ENCODE peak calls at places on chromosomes 4 and X, in four cellular contexts. K is fibroblast of lung, X is breast epithelium, Z is thoracic aorta. R is an unnamed sample. For H3K4me1 and H3K27me3, the result is how much of the 10 kb centered on the place peaks cover.

GRCh38 chr4:3786196-3786869 is 20.1 kb downstream of the ADRA2C start:
- DNase-seq in X (no peak), Z (no peak), K (no peak), R (no peak)

GRCh38 chr4:148437439-148437838 is 4.8 kb downstream of the NR3C2 start:
- DNase-seq in X (no peak), Z (no peak), K (no peak), R (no peak)

GRCh38 chr4:6180841-6181631 is 19.3 kb downstream of the JAKMIP1 start:
- DNase-seq in X (no peak), Z (no peak), K (no peak), R (no peak)

GRCh38 chr4:177118596-177118995 is 191.1 kb upstream of the NEIL3 start:
- DNase-seq in X (no peak), K (peak), Z (no peak), R (no peak)

GRCh38 chr4:142656178-142656577 is 189.9 kb downstream of the INPP4B start:
- DNase-seq in Z (no peak), X (no peak), K (peak), R (peak)

GRCh38 chr4:82733636-82734035 is 65.0 kb downstream of the SCD5 start:
- DNase-seq in Z (no peak), K (peak), X (no peak), R (peak)

GRCh38 chrX:110304884-110305283 is 13.0 kb downstream of the AMMECR1 start:
- DNase-seq in X (no peak), Z (no peak), K (no peak), R (no peak)

GRCh38 chr4:166195101-166195500 is 322.1 kb downstream of the TLL1 start:
- DNase-seq in K (no peak), X (no peak), Z (no peak), R (no peak)

GRCh38 chr4:56844817-56845580 is 23.5 kb upstream of the SPINK2 start:
- DNase-seq in Z (no peak), X (no peak), K (no peak), R (no peak)

GRCh38 chr4:37839426-37839825 is 12.9 kb downstream of the PGM2 start:
- DNase-seq in K (no peak), X (no peak), Z (no peak), R (no peak)

GRCh38 chr4:180828455-180829018 is 1414.7 kb upstream of the TENM3 start:
- DNase-seq in K (peak), X (no peak), Z (no peak), R (peak)

GRCh38 chrX:123738378-123738955 is 5.6 kb upstream of the THOC2 start:
- DNase-seq in Z (no peak), K (no peak), X (no peak), R (no peak)
- H3K4me1 ChIP-seq in Z (under half), K (under half), X (under half), R (under half)

GRCh38 chrX:55524487-55524886 is 34.8 kb upstream of the USP51 start:
- DNase-seq in X (no peak), Z (no peak), K (peak), R (peak)
- TF ChIP-seq CTCF in X (no peak), Z (no peak), K (no peak), R (peak)

DNA sequence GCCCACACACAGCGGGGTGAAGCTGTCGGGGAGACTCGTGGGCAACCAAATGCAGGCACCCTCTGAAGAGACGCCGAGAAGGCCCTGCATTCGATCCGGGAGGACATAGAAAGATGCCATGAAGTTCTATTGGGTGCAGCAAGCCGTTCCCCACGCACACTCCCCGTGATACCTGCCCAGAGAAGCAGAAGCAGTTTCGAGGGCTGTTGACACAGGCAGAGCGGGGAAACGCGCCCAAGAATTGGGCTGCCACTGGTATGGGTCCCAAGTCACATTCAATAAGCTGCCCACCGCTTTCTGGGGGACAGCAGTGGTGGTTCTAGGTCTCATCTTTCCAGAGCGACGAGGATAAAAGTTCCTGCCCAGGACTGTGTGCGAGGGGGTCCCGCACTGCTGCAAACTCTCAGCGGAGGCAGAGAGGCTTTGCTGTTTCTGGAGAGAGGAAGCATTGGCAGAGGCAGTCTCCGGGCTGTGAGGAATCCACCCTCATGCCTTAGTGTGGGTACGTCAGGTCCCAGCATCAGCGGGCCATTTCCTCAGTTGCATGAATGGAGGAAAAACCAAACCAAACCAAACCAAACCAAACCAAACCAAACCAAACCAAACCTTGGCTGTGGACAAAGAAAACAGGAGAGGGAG is 10.1 kb downstream of the PITX2 start:
- DNase-seq in K (no peak), X (no peak), Z (no peak), R (no peak)
- H3K27me3 ChIP-seq in K (half or more), X (under half), Z (under half), R (half or more)

DNA sequence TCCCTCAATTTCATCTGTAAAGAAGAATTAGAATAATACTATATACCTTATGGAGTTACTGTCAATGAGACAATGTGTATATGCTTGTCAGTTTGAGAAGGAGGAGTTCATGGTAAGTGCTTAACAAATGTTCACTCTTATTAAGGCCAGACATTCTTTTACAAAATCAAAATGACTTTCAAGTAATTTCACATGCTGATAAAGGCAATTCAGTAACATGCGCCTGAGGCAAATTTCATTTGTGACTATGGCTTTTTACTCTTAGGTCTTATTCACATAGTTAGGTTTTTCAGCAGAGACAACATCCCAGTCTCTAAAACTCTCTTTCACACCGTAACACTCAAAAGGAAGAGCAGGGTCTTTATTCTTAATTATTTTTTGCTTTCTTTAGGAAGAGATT is 174.4 kb downstream of the CAMK2D start:
- DNase-seq in X (no peak), K (no peak), Z (no peak), R (no peak)
- H3K4me1 ChIP-seq in X (under half), K (under half), Z (half or more), R (under half)

GRCh38 chr4:169493164-169493524 is 119.2 kb downstream of the NEK1 start:
- DNase-seq in K (no peak), Z (no peak), X (no peak), R (no peak)
- TF ChIP-seq CTCF in K (no peak), Z (no peak), X (no peak), R (no peak)